ENCODE peak calls at places on chromosomes 12 and 14, in four cellular contexts. E is GM19239, X is MCF 10A, T is Calu3. M is an unnamed sample.

GRCh38 chr14:64580451-64580850 is 30.7 kb downstream of the PPP1R36 start:
- DNase-seq in X (no peak), E (no peak), T (no peak), M (no peak)

GRCh38 chr12:43309845-43310405 is 242.1 kb downstream of the ADAMTS20 start:
- DNase-seq in T (no peak), X (no peak), E (no peak), M (no peak)

GRCh38 chr14:72142328-72142727 is 210.1 kb downstream of the RGS6 start:
- DNase-seq in T (no peak), X (no peak), E (no peak), M (no peak)

GRCh38 chr14:77707355-77707723 is 484 bp downstream of the ALKBH1 start:
- DNase-seq in T (peak), X (peak), E (no peak), M (no peak)

GRCh38 chr12:41521872-41522379 is 333.8 kb downstream of the PDZRN4 start:
- DNase-seq in E (peak), T (no peak), X (peak), M (no peak)

GRCh38 chr12:9784326-9784725 is 23.6 kb upstream of the CD69 start:
- DNase-seq in X (no peak), E (no peak), T (no peak), M (no peak)

GRCh38 chr12:125340791-125341190 is 275.6 kb downstream of the AACS start:
- DNase-seq in X (peak), T (peak), E (no peak), M (no peak)

GRCh38 chr12:570949-571794 is 92.1 kb downstream of the NINJ2 start:
- DNase-seq in E (no peak), X (peak), T (peak), M (no peak)

GRCh38 chr12:52884526-52885293 is 20.2 kb downstream of the KRT8 start:
- DNase-seq in E (peak), T (peak), X (peak), M (peak)

GRCh38 chr14:93064411-93065271 is 51.1 kb downstream of the ITPK1 start:
- DNase-seq in X (no peak), T (no peak), E (no peak), M (no peak)

GRCh38 chr14:67574806-67575205 is 25.3 kb downstream of the PIGH start:
- DNase-seq in X (no peak), T (no peak), E (no peak), M (no peak)

GRCh38 chr14:68908201-68908600 is 70.9 kb downstream of the ACTN1 start:
- DNase-seq in X (no peak), T (no peak), E (no peak), M (no peak)

GRCh38 chr12:69330475-69331473 is 17.4 kb upstream of the LYZ start:
- DNase-seq in E (no peak), X (peak), T (peak), M (peak)

GRCh38 chr12:89345830-89346740 is 6.2 kb downstream of the DUSP6 start:
- DNase-seq in X (peak), T (peak), E (peak), M (peak)

GRCh38 chr14:59585891-59586554 is 9.4 kb upstream of the CCDC175 start:
- DNase-seq in E (no peak), X (no peak), T (no peak), M (no peak)

GRCh38 chr12:52293926-52294325 is 2.6 kb upstream of the KRT81 start:
- DNase-seq in T (no peak), E (no peak), X (no peak), M (no peak)

GRCh38 chr12:118840399-118840798 is 140.9 kb upstream of the SRRM4 start:
- DNase-seq in T (no peak), E (no peak), X (no peak), M (no peak)

GRCh38 chr12:45191239-45191638 is 24.7 kb upstream of the ANO6 start:
- DNase-seq in T (no peak), X (peak), E (no peak), M (no peak)

GRCh38 chr12:131057211-131057721 is 103.6 kb downstream of the ADGRD1 start:
- DNase-seq in E (no peak), T (no peak), X (no peak), M (no peak)

GRCh38 chr12:23887055-23887835 is 62.2 kb downstream of the SOX5 start:
- DNase-seq in X (no peak), T (no peak), E (no peak), M (no peak)

GRCh38 chr14:89041245-89041585 is 216.8 kb downstream of the TTC8 start:
- DNase-seq in E (no peak), X (no peak), T (peak), M (no peak)

GRCh38 chr14:101332281-101332680 is 229.0 kb upstream of the DIO3 start:
- DNase-seq in X (no peak), E (no peak), T (no peak), M (no peak)

GRCh38 chr14:53167602-53168328 is 14.6 kb upstream of the DDHD1 start:
- DNase-seq in X (peak), E (no peak), T (no peak), M (no peak)

GRCh38 chr12:24011927-24012326 is 62.5 kb upstream of the SOX5 start:
- DNase-seq in T (no peak), E (no peak), X (no peak), M (no peak)

GRCh38 chr12:110175201-110175600 is 51.0 kb downstream of the IFT81 start:
- DNase-seq in T (no peak), E (no peak), X (no peak), M (no peak)

GRCh38 chr14:61080591-61081010 is 99.6 kb downstream of the SLC38A6 start:
- DNase-seq in X (no peak), E (no peak), T (no peak), M (no peak)

GRCh38 chr14:51824191-51824590 is 36.2 kb upstream of the GNG2 start:
- DNase-seq in X (no peak), T (no peak), E (no peak), M (no peak)

GRCh38 chr12:52634266-52635056 is 16.1 kb upstream of the KRT73 start:
- DNase-seq in E (no peak), T (no peak), X (peak), M (no peak)